ENCODE peak calls at places on chromosomes 7 and 10, in five cellular contexts. R, G, Y, E and N are unnamed samples.

GRCh38 chr7:55478700-55479099 is 93.6 kb downstream of the VOPP1 start:
- DNase-seq in R (no peak), E (no peak), G (no peak), Y (no peak), N (no peak)

GRCh38 chr10:75100764-75101291 is 10.6 kb upstream of the SAMD8 start:
- DNase-seq in Y (no peak), E (no peak), G (no peak), R (no peak), N (no peak)

GRCh38 chr7:657565-658119 is 68.9 kb upstream of the DNAAF5 start:
- DNase-seq in E (no peak), Y (no peak), R (no peak), G (no peak), N (no peak)

GRCh38 chr10:119274519-119275045 is 67.2 kb downstream of the GRK5 start:
- DNase-seq in Y (no peak), R (no peak), E (no peak), G (peak), N (no peak)

GRCh38 chr10:3784510-3785250 is at the start of gene KLF6:
- DNase-seq in E (no peak), R (no peak), G (no peak), Y (peak), N (no peak)

GRCh38 chr7:101402081-101402779 is 39.6 kb downstream of the COL26A1 start:
- DNase-seq in G (no peak), R (peak), Y (no peak), E (no peak), N (peak)

GRCh38 chr7:24881622-24882021 is 98.4 kb downstream of the OSBPL3 start:
- DNase-seq in Y (no peak), R (no peak), E (peak), G (no peak), N (no peak)

GRCh38 chr7:74019149-74019548 is 8.8 kb upstream of the ELN start:
- DNase-seq in Y (no peak), G (no peak), R (no peak), E (no peak), N (no peak)

GRCh38 chr10:113880236-113880635 is 25.8 kb downstream of the NHLRC2 start:
- DNase-seq in Y (no peak), G (no peak), R (peak), E (no peak), N (no peak)

GRCh38 chr10:112819231-112819630 is 130.8 kb upstream of the TCF7L2 start:
- DNase-seq in R (no peak), E (no peak), Y (no peak), G (no peak), N (no peak)

GRCh38 chr10:84665883-84666463 is 337.6 kb downstream of the CCSER2 start:
- DNase-seq in E (peak), R (no peak), Y (peak), G (no peak), N (no peak)

GRCh38 chr7:94655562-94655883 is 410 bp downstream of the SGCE start:
- DNase-seq in R (no peak), Y (no peak), E (no peak), G (no peak), N (no peak)

GRCh38 chr10:79012567-79012966 is 56.2 kb upstream of the ZMIZ1 start:
- DNase-seq in E (no peak), Y (no peak), G (no peak), R (no peak), N (no peak)